ENCODE peak calls at places on chromosomes 11 and 22, in five cellular contexts. R, Y, A, E and V are unnamed samples.
A peak's percentile ranks its signal among the peaks of the same experiment; 100 is the strongest.

GRCh38 chr22:40326905-40327735 is 19.2 kb upstream of the ADSL start:
- DNase-seq in E (no peak), A (no peak), R (peak; percentile 30), Y (peak; percentile 24), V (no peak)

GRCh38 chr11:95378789-95379188 is 147.8 kb upstream of the SESN3 start:
- DNase-seq in A (no peak), Y (no peak), E (no peak), R (no peak), V (no peak)

GRCh38 chr11:119626910-119627305 is 102.1 kb downstream of the NECTIN1 start:
- DNase-seq in A (no peak), E (no peak), Y (no peak), R (no peak), V (no peak)

GRCh38 chr11:48047616-48048015 is 67.3 kb downstream of the PTPRJ start:
- DNase-seq in E (peak; percentile 36), R (no peak), Y (no peak), A (no peak), V (no peak)

GRCh38 chr22:19218541-19219233 is 40.2 kb upstream of the SLC25A1 start:
- DNase-seq in E (no peak), Y (no peak), R (no peak), A (no peak), V (no peak)

GRCh38 chr11:123561046-123561781 is 93.2 kb downstream of the SCN3B start:
- DNase-seq in Y (no peak), A (no peak), E (no peak), R (no peak), V (no peak)

GRCh38 chr11:117621226-117621625 is 175.8 kb downstream of the DSCAML1 start:
- DNase-seq in A (no peak), Y (no peak), R (no peak), E (no peak), V (no peak)

GRCh38 chr11:112219476-112220232 is 6.6 kb upstream of the PTS start:
- DNase-seq in A (peak; percentile 72), Y (peak; percentile 52), R (peak; percentile 68), E (no peak), V (no peak)

GRCh38 chr22:41092847-41093371 is 517 bp downstream of the EP300 start:
- DNase-seq in E (peak; percentile 74), Y (no peak), A (no peak), R (peak; percentile 16), V (no peak)

GRCh38 chr22:35835267-35835997 is 117.8 kb downstream of the APOL5 start:
- DNase-seq in E (no peak), A (no peak), Y (no peak), R (no peak), V (no peak)

GRCh38 chr11:14625804-14626203 is 17.8 kb upstream of the PDE3B start:
- DNase-seq in A (no peak), R (no peak), E (no peak), Y (no peak), V (no peak)

GRCh38 chr11:64597671-64598101 is 6.7 kb downstream of the SLC22A12 start:
- DNase-seq in R (no peak), Y (no peak), A (no peak), E (peak; percentile 49), V (no peak)

GRCh38 chr11:17496406-17496805 is 19.8 kb upstream of the ABCC8 start:
- DNase-seq in A (no peak), R (no peak), E (no peak), Y (no peak), V (no peak)

GRCh38 chr11:94768602-94769511 is 701 bp downstream of the AMOTL1 start:
- DNase-seq in E (peak; percentile 83), Y (no peak), A (no peak), R (no peak), V (no peak)

GRCh38 chr11:103395612-103396011 is 286.4 kb downstream of the DYNC2H1 start:
- DNase-seq in Y (no peak), E (no peak), R (no peak), A (no peak), V (no peak)

GRCh38 chr11:96237759-96238158 is 105.2 kb downstream of the MAML2 start:
- DNase-seq in A (no peak), Y (no peak), R (no peak), E (no peak), V (no peak)

GRCh38 chr11:36306888-36307287 is 10.8 kb downstream of the PRR5L start:
- DNase-seq in Y (no peak), A (no peak), R (no peak), E (no peak), V (no peak)

GRCh38 chr22:45225732-45226560 is 14.7 kb downstream of the KIAA0930 start:
- DNase-seq in R (no peak), Y (no peak), A (no peak), E (peak; percentile 83), V (no peak)

GRCh38 chr11:57885298-57886035 is 123.9 kb downstream of the CTNND1 start:
- DNase-seq in Y (no peak), R (no peak), A (peak; percentile 22), E (no peak), V (no peak)

GRCh38 chr22:41226728-41227655 is 13.7 kb downstream of the CHADL start:
- DNase-seq in R (no peak), E (no peak), Y (no peak), A (no peak), V (no peak)

GRCh38 chr11:133947298-133947905 is 9.4 kb downstream of the IGSF9B start:
- DNase-seq in R (peak; percentile 63), Y (no peak), A (no peak), E (peak; percentile 64), V (peak; percentile 58)

GRCh38 chr11:7571640-7572000 is 57.8 kb downstream of the PPFIBP2 start:
- DNase-seq in Y (peak; percentile 46), E (peak; percentile 76), A (peak; percentile 80), R (no peak), V (no peak)

GRCh38 chr22:47681766-47682165 is 919.3 kb downstream of the TBC1D22A start:
- DNase-seq in R (no peak), A (no peak), Y (no peak), E (no peak), V (no peak)
- H3K9me3 ChIP-seq in R (no peaks in the 10 kb centered on the region), A (peaks cover 14% of the 10 kb centered on the region), Y (peaks cover 56% of the 10 kb centered on the region), E (no peaks in the 10 kb centered on the region), V (no peaks in the 10 kb centered on the region)

GRCh38 chr11:108228236-108228635 is 5.4 kb downstream of the ATM start:
- DNase-seq in Y (no peak), E (no peak), A (no peak), R (no peak), V (no peak)
- H3K9me3 ChIP-seq in Y (no peaks in the 10 kb centered on the region), E (no peaks in the 10 kb centered on the region), A (no peaks in the 10 kb centered on the region), R (no peaks in the 10 kb centered on the region), V (no peaks in the 10 kb centered on the region)

GRCh38 chr22:28112548-28113043 is 193.5 kb upstream of the PITPNB start:
- DNase-seq in E (no peak), Y (no peak), R (no peak), A (no peak), V (no peak)
- H3K9me3 ChIP-seq in E (no peaks in the 10 kb centered on the region), Y (no peaks in the 10 kb centered on the region), R (no peaks in the 10 kb centered on the region), A (no peaks in the 10 kb centered on the region), V (no peaks in the 10 kb centered on the region)

GRCh38 chr11:2644844-2645778 is 54.7 kb downstream of the KCNQ1OT1 start:
- DNase-seq in E (no peak), Y (no peak), R (no peak), A (no peak), V (no peak)

GRCh38 chr11:2649400-2649799 is 50.4 kb downstream of the KCNQ1OT1 start:
- DNase-seq in A (no peak), R (no peak), Y (no peak), E (no peak), V (no peak)

GRCh38 chr11:2647953-2648352 is 51.8 kb downstream of the KCNQ1OT1 start:
- DNase-seq in E (no peak), R (no peak), Y (no peak), A (no peak), V (no peak)

GRCh38 chr11:2645779-2646118 is 54.0 kb downstream of the KCNQ1OT1 start:
- DNase-seq in A (no peak), E (no peak), R (no peak), Y (no peak), V (no peak)

GRCh38 chr11:2647167-2647566 is 52.6 kb downstream of the KCNQ1OT1 start:
- DNase-seq in R (no peak), E (no peak), Y (no peak), A (no peak), V (no peak)
- H3K9me3 ChIP-seq in R (peaks cover 19% of the 10 kb centered on the region), E (peaks cover 42% of the 10 kb centered on the region), Y (peaks cover 38% of the 10 kb centered on the region), A (peaks cover 94% of the 10 kb centered on the region), V (peaks cover 16% of the 10 kb centered on the region)

GRCh38 chr11:55554169-55554568 is at the start of gene OR4C15:
- DNase-seq in A (no peak), R (no peak), E (no peak), Y (no peak), V (no peak)
- H3K9me3 ChIP-seq in A (no peaks in the 10 kb centered on the region), R (no peaks in the 10 kb centered on the region), E (no peaks in the 10 kb centered on the region), Y (peaks cover 9% of the 10 kb centered on the region), V (no peaks in the 10 kb centered on the region)

DNA sequence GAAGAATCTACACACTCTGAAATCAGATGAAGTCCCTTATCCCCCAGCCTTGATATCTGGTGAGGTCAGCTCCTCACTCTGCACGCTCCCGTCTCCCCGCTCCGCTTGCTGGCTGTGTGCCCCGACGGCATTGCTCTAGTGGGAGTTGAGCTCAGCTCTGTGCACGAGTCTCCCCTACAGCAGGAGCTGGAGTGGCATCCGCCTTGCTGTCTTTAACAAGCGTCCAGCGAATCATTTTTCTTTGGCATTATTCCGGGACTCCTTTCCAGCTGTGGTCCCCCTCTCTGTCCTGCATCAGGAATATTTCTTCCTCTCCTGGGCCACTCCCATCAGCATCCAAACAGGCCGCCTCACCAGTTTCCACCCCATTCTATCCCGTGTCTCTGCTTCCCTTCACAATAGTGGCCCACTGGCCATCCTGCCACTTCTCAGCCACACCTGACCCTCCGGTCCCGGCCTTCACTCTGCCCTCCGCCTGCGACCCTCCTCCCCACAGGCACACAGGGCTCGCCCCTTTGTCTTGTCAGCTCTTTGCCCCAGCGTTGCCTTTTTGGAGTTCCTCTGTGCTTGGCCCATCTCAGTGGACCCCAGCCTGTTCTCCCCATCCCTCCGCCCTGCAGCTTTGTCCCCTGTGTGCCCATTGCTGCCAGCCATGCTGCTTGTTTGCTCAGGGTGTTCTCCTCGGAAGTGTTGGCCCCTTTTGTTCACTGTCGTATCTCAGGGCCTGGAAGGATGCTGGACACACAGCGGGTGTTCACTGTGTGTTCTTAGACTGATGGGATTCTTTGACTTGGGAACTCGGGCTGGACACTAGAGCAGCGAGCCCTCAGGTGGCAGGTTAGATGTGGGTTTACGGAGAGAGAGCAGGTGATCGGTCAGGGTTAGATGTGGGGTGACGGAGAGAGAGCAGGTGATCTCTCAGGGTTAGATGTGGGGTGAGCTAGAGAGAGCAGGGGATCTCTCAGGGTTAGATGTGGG is 441.8 kb downstream of the TBC1D22A start:
- DNase-seq in E (no peak), A (no peak), R (no peak), Y (no peak), V (no peak)
- H3K9me3 ChIP-seq in E (no peaks in the 10 kb centered on the region), A (no peaks in the 10 kb centered on the region), R (no peaks in the 10 kb centered on the region), Y (peaks cover 2% of the 10 kb centered on the region), V (no peaks in the 10 kb centered on the region)

DNA sequence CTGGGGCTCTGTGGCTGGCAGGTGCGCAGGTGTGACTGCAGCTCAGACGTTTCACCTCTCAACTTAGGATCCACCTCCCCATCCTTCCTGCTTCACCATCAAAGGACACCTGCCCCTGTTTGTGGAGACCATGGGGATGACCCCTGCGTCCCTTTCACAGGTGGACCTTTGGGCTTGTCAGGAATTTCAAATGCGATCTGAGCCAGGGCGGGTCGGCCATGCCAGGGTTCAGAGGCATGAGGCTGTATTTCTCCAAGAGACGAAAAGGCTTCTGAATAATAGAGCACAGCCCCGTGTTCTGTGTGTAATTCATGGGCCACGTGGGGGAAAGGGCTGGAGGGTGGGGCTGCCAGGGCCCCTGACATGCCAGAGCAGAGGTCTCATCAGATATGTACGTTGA is 668.0 kb downstream of the BRD1 start:
- DNase-seq in Y (no peak), A (no peak), E (no peak), R (no peak), V (no peak)
- H3K9me3 ChIP-seq in Y (peaks cover 92% of the 10 kb centered on the region), A (no peaks in the 10 kb centered on the region), E (no peaks in the 10 kb centered on the region), R (no peaks in the 10 kb centered on the region), V (no peaks in the 10 kb centered on the region)